ENCODE peak calls at places on chromosomes 6 and 20, in ten cellular contexts. M, V, G, A, L, U, N, E, H and Q are unnamed samples.

GRCh38 chr6:53151676-53152075 is 3.0 kb upstream of the GCM1 start:
- DNase-seq in M (no peak), V (no peak), G (no peak), A (no peak), L (peak; percentile 27), U (peak; percentile 40), N (no peak), E (no peak), H (no peak), Q (no peak)

GRCh38 chr6:107600111-107600510 is 110.2 kb downstream of the SOBP start:
- DNase-seq in M (no peak), V (no peak), G (no peak), A (no peak), L (no peak), U (no peak), N (no peak), E (no peak), H (no peak), Q (no peak)

GRCh38 chr20:32354592-32355416 is 3.3 kb upstream of the ASXL1 start:
- DNase-seq in M (no peak), V (no peak), G (no peak), A (no peak), L (no peak), U (peak; percentile 93), N (no peak), E (no peak), H (peak; percentile 59), Q (no peak)

GRCh38 chr20:58852559-58853271 is at the start of gene GNAS:
- DNase-seq in M (peak; percentile 62), V (no peak), G (peak; percentile 80), A (no peak), L (no peak), U (peak; percentile 21), N (peak; percentile 42), E (peak; percentile 47), H (no peak), Q (no peak)

GRCh38 chr6:27280064-27280539 is 32.0 kb downstream of the POM121L2 start:
- DNase-seq in M (no peak), V (no peak), G (no peak), A (no peak), L (peak; percentile 45), U (peak; percentile 65), N (no peak), E (peak; percentile 39), H (no peak), Q (no peak)

GRCh38 chr6:169371344-169372144 is 117.9 kb upstream of the THBS2 start:
- DNase-seq in M (no peak), V (no peak), G (no peak), A (no peak), L (peak; percentile 12), U (peak; percentile 50), N (no peak), E (no peak), H (no peak), Q (no peak)

GRCh38 chr20:46484954-46485353 is 28.4 kb downstream of the ZNF334 start:
- DNase-seq in M (no peak), V (no peak), G (no peak), A (no peak), L (no peak), U (no peak), N (no peak), E (no peak), H (no peak), Q (no peak)

GRCh38 chr6:4573958-4574481 is 202.2 kb upstream of the CDYL start:
- DNase-seq in M (no peak), V (no peak), G (no peak), A (no peak), L (no peak), U (no peak), N (no peak), E (no peak), H (no peak), Q (no peak)

GRCh38 chr6:168418151-168418551 is 22.8 kb upstream of the SMOC2 start:
- DNase-seq in M (no peak), V (no peak), G (no peak), A (no peak), L (no peak), U (no peak), N (no peak), E (no peak), H (no peak), Q (no peak)

GRCh38 chr6:43228951-43229802 is at the start of gene DNPH1:
- DNase-seq in M (peak; percentile 82), V (peak; percentile 85), G (peak; percentile 95), A (peak; percentile 68), L (peak; percentile 48), U (peak; percentile 59), N (peak; percentile 66), E (peak; percentile 70), H (no peak), Q (peak; percentile 81)
- TF ChIP-seq POLR2AphosphoS5 in M (no peak), V (no peak), G (peak; percentile 77), A (peak; percentile 21), L (peak; percentile 88), U (peak; percentile 65), N (peak; percentile 4), E (peak; percentile 87), H (peak; percentile 67), Q (peak; percentile 61)

GRCh38 chr6:155349956-155350355 is 35.7 kb upstream of the TFB1M start:
- DNase-seq in M (no peak), V (no peak), G (no peak), A (no peak), L (no peak), U (no peak), N (no peak), E (no peak), H (no peak), Q (no peak)

GRCh38 chr6:155351273-155352129 is 37.2 kb upstream of the TFB1M start:
- DNase-seq in M (no peak), V (no peak), G (no peak), A (no peak), L (no peak), U (no peak), N (no peak), E (no peak), H (peak; percentile 94), Q (no peak)

GRCh38 chr6:155354167-155354566 is 39.9 kb upstream of the TFB1M start:
- DNase-seq in M (no peak), V (no peak), G (no peak), A (no peak), L (no peak), U (no peak), N (no peak), E (no peak), H (no peak), Q (no peak)

GRCh38 chr6:155352130-155352420 is 37.8 kb upstream of the TFB1M start:
- DNase-seq in M (no peak), V (no peak), G (no peak), A (no peak), L (no peak), U (no peak), N (no peak), E (no peak), H (no peak), Q (no peak)

DNA sequence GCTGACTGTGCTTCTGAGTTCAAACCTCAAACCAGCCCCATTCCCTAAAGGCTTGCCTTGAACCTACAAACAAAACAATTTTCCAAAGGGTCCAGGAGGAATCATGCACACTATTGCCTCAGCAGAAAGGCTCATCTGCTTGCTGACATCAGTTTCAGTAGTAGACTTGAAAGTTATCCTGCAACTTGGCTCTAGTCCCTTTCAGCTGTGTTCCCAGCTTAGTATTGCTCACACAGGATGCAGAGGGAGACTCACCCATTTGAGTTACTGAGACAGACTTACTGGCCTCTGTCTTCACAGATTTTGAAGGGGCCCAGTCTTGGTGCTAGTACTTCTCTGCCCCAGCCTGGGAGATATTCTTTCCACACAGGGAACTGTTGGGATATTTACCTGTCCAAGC is 38.5 kb upstream of the TFB1M start:
- DNase-seq in M (no peak), V (no peak), G (no peak), A (no peak), L (no peak), U (no peak), N (no peak), E (no peak), H (no peak), Q (no peak)
- H3K9me3 ChIP-seq in M (peaks cover 7% of the 10 kb centered on the region), V (no peaks in the 10 kb centered on the region), G (peaks cover 47% of the 10 kb centered on the region), A (peaks cover 21% of the 10 kb centered on the region), L (no peaks in the 10 kb centered on the region), U (peaks cover 31% of the 10 kb centered on the region), N (no peaks in the 10 kb centered on the region), E (no peaks in the 10 kb centered on the region), H (peaks cover 55% of the 10 kb centered on the region), Q (peaks cover 6% of the 10 kb centered on the region)

GRCh38 chr6:87965806-87966205 is 81.8 kb upstream of the SPACA1 start:
- DNase-seq in M (no peak), V (no peak), G (no peak), A (no peak), L (no peak), U (no peak), N (no peak), E (no peak), H (no peak), Q (no peak)

GRCh38 chr6:87971605-87972262 is 75.9 kb upstream of the SPACA1 start:
- DNase-seq in M (no peak), V (no peak), G (no peak), A (no peak), L (no peak), U (no peak), N (no peak), E (no peak), H (no peak), Q (no peak)

GRCh38 chr6:87972279-87972678 is 75.4 kb upstream of the SPACA1 start:
- DNase-seq in M (no peak), V (no peak), G (no peak), A (no peak), L (no peak), U (no peak), N (no peak), E (no peak), H (no peak), Q (no peak)

GRCh38 chr6:87968435-87969278 is 79.0 kb upstream of the SPACA1 start:
- DNase-seq in M (peak; percentile 36), V (no peak), G (peak; percentile 81), A (no peak), L (no peak), U (no peak), N (peak; percentile 33), E (peak; percentile 3), H (no peak), Q (peak; percentile 26)
- H3K4me3 ChIP-seq in M (no peak overlapping the region), V (peak overlapping the region; percentile 39), G (peak overlapping the region; percentile 29), A (peak overlapping the region; percentile 42), L (no peak overlapping the region), U (no peak overlapping the region), N (peak overlapping the region; percentile 21), E (no peak overlapping the region), H (peak overlapping the region; percentile 58), Q (peak overlapping the region; percentile 30)

DNA sequence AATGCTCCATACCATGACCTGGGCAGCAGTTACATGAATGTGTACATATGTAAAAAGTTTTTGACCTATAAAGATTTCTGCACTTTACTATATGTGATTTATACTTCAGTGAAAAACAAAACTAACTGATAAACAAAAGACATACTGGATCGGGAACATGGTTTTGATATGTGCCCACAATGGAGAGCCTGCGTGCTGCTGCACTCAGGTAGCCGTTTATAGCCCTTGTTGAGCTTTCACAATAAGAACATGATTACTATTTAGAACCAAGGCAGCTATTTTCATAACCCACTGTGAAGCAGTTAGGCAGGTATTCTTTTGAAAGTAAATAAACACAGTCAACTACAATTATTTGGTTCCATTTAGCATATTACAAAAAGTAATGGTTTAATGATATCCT is 195.9 kb upstream of the RAB32 start:
- DNase-seq in M (no peak), V (no peak), G (no peak), A (no peak), L (no peak), U (no peak), N (no peak), E (no peak), H (no peak), Q (no peak)
- TF ChIP-seq POLR2AphosphoS5 in M (no peak), V (no peak), G (no peak), A (no peak), L (no peak), U (no peak), N (no peak), E (no peak), H (no peak), Q (no peak)

GRCh38 chr6:352474-352873 is 39.1 kb upstream of the IRF4 start:
- DNase-seq in M (no peak), V (peak; percentile 56), G (no peak), A (no peak), L (no peak), U (no peak), N (no peak), E (no peak), H (no peak), Q (no peak)
- H3K9me3 ChIP-seq in M (no peaks in the 10 kb centered on the region), V (no peaks in the 10 kb centered on the region), G (no peaks in the 10 kb centered on the region), A (no peaks in the 10 kb centered on the region), L (no peaks in the 10 kb centered on the region), U (no peaks in the 10 kb centered on the region), N (no peaks in the 10 kb centered on the region), E (no peaks in the 10 kb centered on the region), H (no peaks in the 10 kb centered on the region), Q (no peaks in the 10 kb centered on the region)